ENCODE peak calls at places on chromosomes 1 and 21, in four cellular contexts. W is prostate gland, I is psoas muscle, H is heart left ventricle. G is an unnamed sample.

GRCh38 chr1:160208179-160209040 is 3.2 kb downstream of the PEA15 start:
- DNase-seq in W (no peak), I (no peak), H (peak; percentile 51), G (no peak)

GRCh38 chr1:93815738-93816110 is 63.3 kb downstream of the DNTTIP2 start:
- DNase-seq in W (no peak), I (no peak), H (no peak), G (no peak)

GRCh38 chr1:29756901-29757729 is 520.8 kb downstream of the PTPRU start:
- DNase-seq in W (no peak), I (no peak), H (peak; percentile 3), G (no peak)

GRCh38 chr1:233668146-233668724 is 54.3 kb downstream of the KCNK1 start:
- DNase-seq in W (no peak), I (no peak), H (no peak), G (no peak)

GRCh38 chr1:213669964-213670691 is 317.6 kb upstream of the PROX1 start:
- DNase-seq in W (no peak), I (no peak), H (no peak), G (no peak)

GRCh38 chr1:174433451-174433850 is 14.3 kb upstream of the GPR52 start:
- DNase-seq in W (no peak), I (no peak), H (no peak), G (no peak)

GRCh38 chr1:45573231-45573804 is 10.5 kb upstream of the NASP start:
- DNase-seq in W (no peak), I (no peak), H (no peak), G (peak; percentile 15)

GRCh38 chr1:64042331-64043100 is 160.9 kb upstream of the UBE2U start:
- DNase-seq in W (peak; percentile 73), I (no peak), H (peak; percentile 52), G (peak; percentile 74)

GRCh38 chr1:23282967-23283366 is 61.1 kb downstream of the HNRNPR start:
- DNase-seq in W (no peak), I (no peak), H (no peak), G (no peak)

GRCh38 chr1:11719313-11720032 is 16.5 kb upstream of the AGTRAP start:
- DNase-seq in W (peak; percentile 76), I (peak; percentile 83), H (peak; percentile 73), G (peak; percentile 91)

GRCh38 chr1:27821761-27822315 is 8.7 kb upstream of the PPP1R8 start:
- DNase-seq in W (no peak), I (no peak), H (no peak), G (no peak)

GRCh38 chr1:233689017-233689747 is 75.3 kb downstream of the KCNK1 start:
- DNase-seq in W (no peak), I (no peak), H (no peak), G (no peak)

GRCh38 chr1:190119683-190120082 is 358.0 kb downstream of the BRINP3 start:
- DNase-seq in W (no peak), I (no peak), H (no peak), G (no peak)

GRCh38 chr21:26732442-26733221 is 112.6 kb downstream of the ADAMTS1 start:
- DNase-seq in W (no peak), I (peak; percentile 35), H (peak; percentile 17), G (no peak)

GRCh38 chr1:179366093-179366800 is 476 bp downstream of the AXDND1 start:
- DNase-seq in W (no peak), I (no peak), H (no peak), G (no peak)

GRCh38 chr1:50620680-50621329 is 197.6 kb upstream of the DMRTA2 start:
- DNase-seq in W (peak; percentile 28), I (no peak), H (no peak), G (no peak)

GRCh38 chr1:72281144-72281543 is 1.2 kb downstream of the NEGR1 start:
- DNase-seq in W (no peak), I (no peak), H (no peak), G (no peak)

GRCh38 chr1:156627313-156627880 is 8.2 kb downstream of the HAPLN2 start:
- DNase-seq in W (no peak), I (no peak), H (no peak), G (no peak)

GRCh38 chr1:21308847-21309652 is 18.8 kb upstream of the ECE1 start:
- DNase-seq in W (peak; percentile 65), I (no peak), H (no peak), G (peak; percentile 97)

GRCh38 chr21:45532826-45533730 is 9.2 kb downstream of the SLC19A1 start:
- DNase-seq in W (no peak), I (peak; percentile 7), H (no peak), G (peak; percentile 59)

GRCh38 chr1:236398538-236398937 is 4.5 kb downstream of the EDARADD start:
- DNase-seq in W (no peak), I (no peak), H (no peak), G (no peak)

GRCh38 chr1:186271032-186271431 is 104.0 kb downstream of the TPR start:
- DNase-seq in W (no peak), I (no peak), H (no peak), G (no peak)

GRCh38 chr1:17547271-17547670 is 7.8 kb downstream of the ARHGEF10L start:
- DNase-seq in W (no peak), I (no peak), H (no peak), G (no peak)

GRCh38 chr1:17542696-17543095 is 3.2 kb downstream of the ARHGEF10L start:
- DNase-seq in W (no peak), I (no peak), H (no peak), G (no peak)

GRCh38 chr1:17545354-17545753 is 5.9 kb downstream of the ARHGEF10L start:
- DNase-seq in W (no peak), I (no peak), H (no peak), G (no peak)

GRCh38 chr1:17549384-17549783 is 9.9 kb downstream of the ARHGEF10L start:
- DNase-seq in W (no peak), I (no peak), H (no peak), G (no peak)

GRCh38 chr1:17544951-17545350 is 5.5 kb downstream of the ARHGEF10L start:
- DNase-seq in W (no peak), I (no peak), H (no peak), G (no peak)
- H3K27ac ChIP-seq in W (no peak overlapping the region), I (peak overlapping the region; percentile 37), H (peak overlapping the region; percentile 55), G (peak overlapping the region; percentile 79)

GRCh38 chr21:28126521-28127317 is 866.0 kb downstream of the LTN1 start:
- DNase-seq in W (no peak), I (no peak), H (no peak), G (no peak)
- H3K27ac ChIP-seq in W (no peak overlapping the region), I (no peak overlapping the region), H (peak overlapping the region; percentile 41), G (no peak overlapping the region)

DNA sequence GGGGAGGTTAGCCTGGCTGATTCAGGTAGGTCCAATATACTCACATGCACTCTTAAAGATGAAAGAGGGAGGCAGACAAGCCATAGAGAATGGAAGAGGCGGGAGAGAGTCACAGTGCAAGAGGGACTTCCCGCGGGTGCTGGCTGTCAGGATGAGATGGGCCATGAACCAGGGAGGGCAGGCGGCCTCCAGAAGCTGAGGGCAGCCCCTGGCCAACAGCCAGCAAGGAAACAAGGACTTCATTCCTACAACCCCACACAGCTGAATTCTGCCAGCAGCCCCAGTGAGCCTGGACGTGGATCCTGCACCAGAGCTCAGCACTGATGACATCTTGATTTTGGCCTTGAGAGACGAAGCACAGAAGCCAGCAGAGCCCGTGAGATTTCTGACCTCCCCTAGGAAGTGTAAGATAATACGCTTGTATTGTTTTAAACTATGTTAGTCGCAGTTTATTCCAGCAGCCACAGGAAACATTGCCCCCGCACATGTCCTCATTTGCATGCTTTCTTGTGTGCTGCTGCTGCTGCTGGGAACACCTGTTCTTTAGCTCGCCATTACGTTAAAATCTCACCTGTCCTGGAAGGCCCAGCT is 15.1 kb upstream of the B3GALT5 start:
- DNase-seq in W (no peak), I (no peak), H (no peak), G (no peak)
- H3K27ac ChIP-seq in W (no peak overlapping the region), I (no peak overlapping the region), H (no peak overlapping the region), G (no peak overlapping the region)

GRCh38 chr1:67570473-67571143 is 114.4 kb upstream of the GADD45A start:
- DNase-seq in W (no peak), I (no peak), H (no peak), G (no peak)
- H3K27ac ChIP-seq in W (no peak overlapping the region), I (peak overlapping the region; percentile 93), H (no peak overlapping the region), G (no peak overlapping the region)

DNA sequence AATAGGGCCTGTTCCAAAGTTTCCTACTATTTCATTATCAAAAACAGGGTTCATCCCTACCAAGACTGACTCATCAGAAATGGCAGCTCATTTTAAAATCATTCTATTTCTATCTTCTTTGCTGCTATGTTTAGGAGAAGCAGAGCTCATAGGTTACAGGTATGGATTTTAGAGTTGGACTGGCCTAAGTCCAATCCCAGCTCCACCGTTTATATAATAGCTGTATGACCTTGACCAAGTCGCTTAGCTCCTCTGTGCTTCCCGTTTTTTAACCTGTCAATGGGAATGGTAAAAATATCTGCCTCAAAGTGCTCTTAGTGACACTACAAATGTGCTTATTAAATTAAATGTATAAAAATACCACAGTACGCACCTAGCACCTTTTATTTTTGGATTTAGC is 412.6 kb downstream of the ZP4 start:
- DNase-seq in W (no peak), I (no peak), H (no peak), G (no peak)
- H3K27ac ChIP-seq in W (no peak overlapping the region), I (no peak overlapping the region), H (no peak overlapping the region), G (no peak overlapping the region)

GRCh38 chr1:183553769-183554168 is 36.5 kb downstream of the NCF2 start:
- DNase-seq in W (no peak), I (no peak), H (no peak), G (no peak)
- H3K27ac ChIP-seq in W (no peak overlapping the region), I (no peak overlapping the region), H (no peak overlapping the region), G (no peak overlapping the region)

DNA sequence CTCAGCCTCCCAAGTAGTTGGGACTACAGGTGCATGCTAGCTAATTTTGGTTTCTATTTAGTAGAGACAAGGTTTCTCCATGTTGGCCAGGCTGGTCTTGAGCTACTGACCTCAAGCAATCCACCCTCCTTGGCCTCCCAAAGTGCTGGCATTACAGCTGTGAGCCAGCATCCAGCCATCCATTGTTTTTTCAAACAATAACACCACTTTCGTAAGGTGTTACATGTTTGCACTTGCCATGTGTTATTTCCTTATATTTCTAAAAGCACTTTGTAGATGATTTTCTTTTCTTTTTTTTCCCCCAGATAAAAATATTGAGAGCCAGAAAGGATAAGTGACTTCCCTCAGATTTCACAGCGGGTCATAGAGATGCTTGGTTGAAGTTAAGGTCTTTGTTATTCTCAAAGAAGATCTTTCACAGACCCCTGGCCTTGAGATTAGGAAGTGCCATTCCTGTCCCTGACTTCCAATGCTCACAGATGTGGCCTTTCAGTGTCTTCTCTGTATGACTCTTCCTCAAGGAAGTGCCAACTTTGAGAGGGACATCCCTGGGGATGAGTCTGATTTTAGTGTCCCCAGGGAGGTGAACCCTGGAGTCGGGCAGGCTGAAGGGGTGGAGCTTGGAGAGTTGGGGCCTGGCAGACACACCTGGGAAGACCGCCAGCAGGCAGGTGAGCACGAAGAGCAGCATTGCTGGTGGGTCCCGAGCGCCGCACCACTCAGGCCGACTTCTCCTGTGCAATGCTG is 6.3 kb downstream of the PIGR start:
- DNase-seq in W (peak; percentile 26), I (no peak), H (no peak), G (no peak)
- H3K27ac ChIP-seq in W (no peak overlapping the region), I (no peak overlapping the region), H (no peak overlapping the region), G (no peak overlapping the region)